ENCODE peak calls at places on chromosome 18, in four cellular contexts. H is pancreas, F is cardiac muscle cell, S is iPS-NIHi11. O is an unnamed sample.
A peak's percentile ranks its signal among the peaks of the same experiment; 100 is the strongest.

GRCh38 chr18:34659579-34660517 is 50.2 kb upstream of the DTNA start:
- DNase-seq in H (peak; percentile 87), F (peak; percentile 82), S (peak; percentile 78), O (peak; percentile 83)

GRCh38 chr18:49368161-49368875 is 92.1 kb downstream of the DYM start:
- DNase-seq in H (peak; percentile 75), F (no peak), S (no peak), O (no peak)

GRCh38 chr18:78825168-78825567 is 154.4 kb upstream of the SALL3 start:
- DNase-seq in H (no peak), F (no peak), S (no peak), O (no peak)

GRCh38 chr18:9417081-9417841 is 58.1 kb upstream of the RALBP1 start:
- DNase-seq in H (no peak), F (no peak), S (peak; percentile 60), O (peak; percentile 31)

GRCh38 chr18:47280121-47280520 is 28.7 kb upstream of the SKOR2 start:
- DNase-seq in H (no peak), F (no peak), S (no peak), O (no peak)

GRCh38 chr18:9806905-9807304 is 78.9 kb upstream of the TXNDC2 start:
- DNase-seq in H (no peak), F (no peak), S (no peak), O (no peak)

GRCh38 chr18:76264851-76265250 is 230.2 kb downstream of the ZNF516 start:
- DNase-seq in H (no peak), F (no peak), S (no peak), O (no peak)

GRCh38 chr18:58140366-58141325 is 96.6 kb downstream of the NEDD4L start:
- DNase-seq in H (peak; percentile 36), F (peak; percentile 21), S (no peak), O (no peak)

GRCh38 chr18:13235981-13236380 is 17.4 kb downstream of the LDLRAD4 start:
- DNase-seq in H (no peak), F (no peak), S (no peak), O (peak; percentile 64)

GRCh38 chr18:22106536-22107292 is 62.7 kb upstream of the GATA6 start:
- DNase-seq in H (peak; percentile 43), F (no peak), S (no peak), O (no peak)

GRCh38 chr18:47168913-47169312 is 7.3 kb downstream of the IER3IP1 start:
- DNase-seq in H (no peak), F (no peak), S (no peak), O (no peak)

GRCh38 chr18:11175266-11175947 is 26.0 kb upstream of the PIEZO2 start:
- DNase-seq in H (no peak), F (no peak), S (no peak), O (no peak)

GRCh38 chr18:56217406-56217805 is 421.0 kb downstream of the TXNL1 start:
- DNase-seq in H (no peak), F (no peak), S (no peak), O (no peak)

GRCh38 chr18:22173221-22173927 is 4.0 kb downstream of the GATA6 start:
- DNase-seq in H (no peak), F (no peak), S (no peak), O (peak; percentile 17)

GRCh38 chr18:55910328-55910727 is 322.3 kb upstream of the TCF4 start:
- DNase-seq in H (no peak), F (no peak), S (no peak), O (no peak)

GRCh38 chr18:8005870-8006269 is 438.8 kb downstream of the PTPRM start:
- DNase-seq in H (no peak), F (peak; percentile 20), S (no peak), O (no peak)

GRCh38 chr18:65279668-65280305 is 471.0 kb upstream of the CDH7 start:
- DNase-seq in H (no peak), F (no peak), S (no peak), O (no peak)

GRCh38 chr18:75456277-75456676 is 28.8 kb upstream of the SMIM21 start:
- DNase-seq in H (no peak), F (no peak), S (no peak), O (peak; percentile 13)

GRCh38 chr18:70578480-70578879 is 289.6 kb downstream of the SOCS6 start:
- DNase-seq in H (no peak), F (no peak), S (peak; percentile 68), O (no peak)

GRCh38 chr18:58202406-58202730 is 158.3 kb downstream of the NEDD4L start:
- DNase-seq in H (no peak), F (no peak), S (no peak), O (no peak)

O was measured in ovary.